ENCODE peak calls at places on chromosomes 5 and 9, in five cellular contexts. K, D, Y, J and V are unnamed samples.

GRCh38 chr9:116027511-116027910 is 126.1 kb upstream of the PAPPA start:
- DNase-seq in K (no peak), D (no peak), Y (no peak), J (peak; percentile 46), V (no peak)

GRCh38 chr5:119339965-119340364 is 15.9 kb upstream of the TNFAIP8 start:
- DNase-seq in K (no peak), D (no peak), Y (peak; percentile 63), J (no peak), V (no peak)

GRCh38 chr5:103461223-103461622 is 101.4 kb downstream of the NUDT12 start:
- DNase-seq in K (no peak), D (no peak), Y (no peak), J (no peak), V (no peak)

GRCh38 chr9:108142504-108143201 is 653.1 kb upstream of the KLF4 start:
- DNase-seq in K (peak; percentile 7), D (no peak), Y (no peak), J (no peak), V (peak; percentile 8)

GRCh38 chr5:151281001-151281639 is 22.4 kb downstream of the SLC36A3 start:
- DNase-seq in K (no peak), D (no peak), Y (no peak), J (no peak), V (no peak)

GRCh38 chr5:149962040-149962439 is 1.5 kb downstream of the SLC26A2 start:
- DNase-seq in K (peak; percentile 15), D (no peak), Y (peak; percentile 11), J (peak; percentile 70), V (no peak)

GRCh38 chr9:133303266-133304157 is 28.5 kb upstream of the ABO start:
- DNase-seq in K (no peak), D (no peak), Y (no peak), J (no peak), V (no peak)

GRCh38 chr5:141963706-141964105 is 5.2 kb upstream of the RNF14 start:
- DNase-seq in K (no peak), D (no peak), Y (no peak), J (no peak), V (no peak)

GRCh38 chr5:122192883-122193496 is 63.6 kb downstream of the ZNF474 start:
- DNase-seq in K (peak; percentile 51), D (no peak), Y (peak; percentile 46), J (peak; percentile 62), V (peak; percentile 38)

GRCh38 chr5:124061663-124062062 is 549.7 kb downstream of the CSNK1G3 start:
- DNase-seq in K (no peak), D (no peak), Y (no peak), J (no peak), V (no peak)

GRCh38 chr5:147508711-147509040 is 1.2 kb downstream of the DPYSL3 start:
- DNase-seq in K (no peak), D (no peak), Y (no peak), J (no peak), V (no peak)

GRCh38 chr5:32038537-32038936 is 135.6 kb downstream of the GOLPH3 start:
- DNase-seq in K (no peak), D (no peak), Y (no peak), J (no peak), V (no peak)

GRCh38 chr5:149004559-149004958 is 58.3 kb downstream of the SH3TC2 start:
- DNase-seq in K (no peak), D (no peak), Y (no peak), J (no peak), V (no peak)

GRCh38 chr9:16278420-16278999 is 592.0 kb downstream of the BNC2 start:
- DNase-seq in K (no peak), D (no peak), Y (no peak), J (no peak), V (no peak)

GRCh38 chr5:138752341-138752950 is 779 bp upstream of the CTNNA1 start:
- DNase-seq in K (peak; percentile 19), D (no peak), Y (peak; percentile 25), J (no peak), V (no peak)

GRCh38 chr5:131595088-131596033 is 39.7 kb downstream of the RAPGEF6 start:
- DNase-seq in K (no peak), D (no peak), Y (no peak), J (no peak), V (no peak)

GRCh38 chr9:129584136-129584535 is 36.8 kb downstream of the C9orf50 start:
- DNase-seq in K (peak; percentile 49), D (peak; percentile 25), Y (peak; percentile 91), J (peak; percentile 96), V (peak; percentile 57)

GRCh38 chr5:54679686-54680085 is 162.1 kb downstream of the SNX18 start:
- DNase-seq in K (no peak), D (no peak), Y (no peak), J (no peak), V (no peak)

GRCh38 chr5:143979044-143979690 is 167.2 kb downstream of the HMHB1 start:
- DNase-seq in K (no peak), D (no peak), Y (no peak), J (no peak), V (no peak)

GRCh38 chr9:107043886-107044285 is 180.9 kb downstream of the ZNF462 start:
- DNase-seq in K (no peak), D (no peak), Y (no peak), J (no peak), V (no peak)
- TF ChIP-seq CTCF in K (no peak), D (no peak), Y (peak; percentile 49), J (no peak), V (no peak)

GRCh38 chr5:69364850-69365249 is 4.5 kb downstream of the AK6 start:
- DNase-seq in K (no peak), D (no peak), Y (no peak), J (no peak), V (no peak)

GRCh38 chr5:69369369-69370121 is at the start of the genes AK6, RAD17 and TAF9:
- DNase-seq in K (peak; percentile 87), D (peak; percentile 82), Y (peak; percentile 96), J (peak; percentile 93), V (peak; percentile 82)

GRCh38 chr5:69368458-69369368 is 607 bp downstream of the AK6 start:
- DNase-seq in K (peak; percentile 11), D (no peak), Y (peak; percentile 45), J (peak; percentile 78), V (no peak)

GRCh38 chr5:69364414-69364813 is 4.9 kb downstream of the AK6 start:
- DNase-seq in K (no peak), D (no peak), Y (peak; percentile 51), J (no peak), V (no peak)

DNA sequence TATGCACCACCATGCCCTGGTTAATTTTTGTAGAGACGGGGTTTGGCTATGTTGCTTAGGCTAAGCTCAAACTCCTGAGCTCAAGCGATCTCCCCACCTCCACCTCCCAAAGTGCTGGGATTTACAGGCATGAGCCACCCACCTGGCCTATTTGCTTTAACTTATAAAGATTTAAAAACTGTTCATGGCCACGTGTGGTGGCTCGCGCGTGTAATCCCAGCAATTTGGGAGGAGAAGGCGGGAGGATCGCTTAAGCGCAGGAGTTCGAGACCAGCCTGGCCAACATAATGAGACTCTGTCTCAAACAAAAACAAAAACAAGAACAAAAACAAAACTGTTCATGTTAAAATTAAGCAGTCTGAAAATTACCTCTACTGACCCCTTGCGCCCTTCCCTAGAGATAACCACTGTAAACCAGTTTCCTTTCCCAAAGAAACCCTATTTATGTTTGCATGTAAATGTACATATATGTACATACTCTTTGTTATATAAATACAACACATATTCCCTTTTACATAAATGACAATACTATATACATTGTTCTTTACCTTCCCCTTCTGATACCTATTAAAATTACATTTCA is 1.5 kb downstream of the AK6 start:
- DNase-seq in K (no peak), D (no peak), Y (no peak), J (no peak), V (no peak)
- TF ChIP-seq CTCF in K (no peak), D (no peak), Y (peak; percentile 70), J (no peak), V (no peak)

GRCh38 chr5:180332051-180332517 is 21.1 kb downstream of the GFPT2 start:
- DNase-seq in K (peak; percentile 37), D (no peak), Y (no peak), J (peak; percentile 56), V (no peak)
- TF ChIP-seq CTCF in K (peak; percentile 51), D (no peak), Y (no peak), J (no peak), V (peak; percentile 43)

DNA sequence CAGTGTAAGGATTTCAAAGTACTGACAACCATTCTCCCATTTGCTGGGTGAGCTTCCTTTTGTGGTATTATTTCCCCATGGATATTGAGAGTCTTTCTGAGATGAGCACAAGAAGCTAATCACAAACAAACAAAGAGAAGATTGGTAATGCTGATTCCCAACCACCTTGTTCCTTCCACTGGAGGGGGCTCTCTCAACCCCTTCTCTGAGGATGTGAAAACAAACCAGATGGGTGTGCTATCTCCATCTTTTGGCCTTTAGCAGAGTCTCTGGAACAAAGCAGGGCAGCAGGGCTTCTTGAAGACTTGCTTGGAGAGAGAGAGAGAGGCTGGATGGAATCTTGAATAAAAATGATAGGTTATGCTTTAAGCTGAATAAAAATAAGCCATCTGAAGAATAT is 576.7 kb upstream of the ZNF462 start:
- DNase-seq in K (peak; percentile 21), D (no peak), Y (no peak), J (no peak), V (peak; percentile 30)
- TF ChIP-seq CTCF in K (no peak), D (no peak), Y (peak; percentile 39), J (no peak), V (peak; percentile 51)